ENCODE peak calls at places on chromosomes 2 and 18, in four cellular contexts. V, K, U and B are unnamed samples.

GRCh38 chr18:76847926-76848325 is 25.6 kb downstream of the ZNF236 start:
- DNase-seq in V (peak), K (peak), U (no peak), B (no peak)

GRCh38 chr2:181586569-181587076 is 70.3 kb downstream of the CERKL start:
- DNase-seq in V (no peak), K (no peak), U (no peak), B (no peak)

GRCh38 chr2:10369269-10370255 is 66.9 kb downstream of the HPCAL1 start:
- DNase-seq in V (no peak), K (no peak), U (no peak), B (no peak)

GRCh38 chr2:149490296-149490695 is 97.3 kb downstream of the MMADHC start:
- DNase-seq in V (no peak), K (no peak), U (no peak), B (no peak)

GRCh38 chr2:234986866-234987720 is 35.3 kb downstream of the SH3BP4 start:
- DNase-seq in V (no peak), K (no peak), U (no peak), B (no peak)

GRCh38 chr2:46446871-46447568 is 32.3 kb upstream of the TMEM247 start:
- DNase-seq in V (no peak), K (no peak), U (no peak), B (no peak)

GRCh38 chr18:54284967-54285785 is 15.9 kb downstream of the POLI start:
- DNase-seq in V (no peak), K (no peak), U (no peak), B (no peak)

GRCh38 chr18:35345460-35345921 is 1.3 kb upstream of the ZNF24 start:
- DNase-seq in V (no peak), K (no peak), U (no peak), B (no peak)

GRCh38 chr2:203685081-203685621 is 21.3 kb upstream of the CD28 start:
- DNase-seq in V (no peak), K (no peak), U (no peak), B (no peak)

GRCh38 chr2:200159366-200159720 is 147.2 kb upstream of the SPATS2L start:
- DNase-seq in V (no peak), K (no peak), U (no peak), B (no peak)

GRCh38 chr2:240278661-240279060 is 138.2 kb upstream of the OTOS start:
- DNase-seq in V (no peak), K (no peak), U (no peak), B (no peak)

GRCh38 chr2:120132190-120132589 is 91.0 kb downstream of the TMEM185B start:
- DNase-seq in V (no peak), K (no peak), U (no peak), B (no peak)

GRCh38 chr18:70450658-70451253 is 161.9 kb downstream of the SOCS6 start:
- DNase-seq in V (no peak), K (peak), U (no peak), B (no peak)

GRCh38 chr2:65458999-65459398 is 26.6 kb upstream of the SPRED2 start:
- DNase-seq in V (no peak), K (no peak), U (no peak), B (no peak)

GRCh38 chr2:175167076-175167791 is 769 bp downstream of the ATF2 start:
- DNase-seq in V (no peak), K (no peak), U (no peak), B (peak)

GRCh38 chr18:39801010-39801409 is 2154.0 kb upstream of the PIK3C3 start:
- DNase-seq in V (no peak), K (no peak), U (no peak), B (no peak)

GRCh38 chr18:2884706-2885285 is 38.0 kb downstream of the EMILIN2 start:
- DNase-seq in V (no peak), K (no peak), U (no peak), B (no peak)

GRCh38 chr18:39311111-39311712 is 1745.6 kb upstream of the CELF4 start:
- DNase-seq in V (no peak), K (no peak), U (no peak), B (no peak)

GRCh38 chr2:100857915-100858314 is 38.0 kb downstream of the NPAS2 start:
- DNase-seq in V (no peak), K (no peak), U (no peak), B (no peak)

GRCh38 chr18:76380791-76381405 is 114.1 kb downstream of the ZNF516 start:
- DNase-seq in V (peak), K (peak), U (peak), B (peak)

GRCh38 chr2:190582761-190583506 is 48.4 kb upstream of the NEMP2 start:
- DNase-seq in V (no peak), K (no peak), U (no peak), B (no peak)

GRCh38 chr18:11279461-11279860 is 130.1 kb upstream of the PIEZO2 start:
- DNase-seq in V (no peak), K (no peak), U (no peak), B (no peak)

GRCh38 chr2:64975232-64975791 is 13.9 kb upstream of the SLC1A4 start:
- DNase-seq in V (no peak), K (peak), U (no peak), B (no peak)

GRCh38 chr2:220410296-220410695 is 782.9 kb downstream of the SLC4A3 start:
- DNase-seq in V (no peak), K (no peak), U (no peak), B (no peak)

GRCh38 chr18:74310411-74310810 is 5.2 kb upstream of the C18orf63 start:
- DNase-seq in V (no peak), K (no peak), U (no peak), B (no peak)

GRCh38 chr2:230990131-230990898 is 5.6 kb upstream of the SPATA3 start:
- DNase-seq in V (no peak), K (no peak), U (no peak), B (no peak)

GRCh38 chr18:32372047-32372380 is 98.7 kb downstream of the GAREM1 start:
- DNase-seq in V (no peak), K (no peak), U (no peak), B (no peak)

GRCh38 chr2:177604291-177605065 is 211.9 kb downstream of the AGPS start:
- DNase-seq in V (no peak), K (peak), U (no peak), B (peak)

GRCh38 chr2:224220581-224221255 is 181.2 kb downstream of the FAM124B start:
- DNase-seq in V (no peak), K (no peak), U (no peak), B (no peak)

GRCh38 chr2:222671259-222672067 is at the start of gene MOGAT1:
- DNase-seq in V (peak), K (no peak), U (peak), B (no peak)

GRCh38 chr2:214543386-214543955 is 132.6 kb downstream of the VWC2L start:
- DNase-seq in V (no peak), K (no peak), U (no peak), B (no peak)

GRCh38 chr2:222477962-222478608 is 53.7 kb downstream of the SGPP2 start:
- DNase-seq in V (peak), K (no peak), U (no peak), B (no peak)

GRCh38 chr2:23614701-23615100 is 229.7 kb downstream of the KLHL29 start:
- DNase-seq in V (no peak), K (no peak), U (peak), B (no peak)

GRCh38 chr2:235286624-235287368 is 207.0 kb upstream of the AGAP1 start:
- DNase-seq in V (no peak), K (no peak), U (no peak), B (no peak)

GRCh38 chr2:226891780-226892590 is 56.1 kb downstream of the RHBDD1 start:
- DNase-seq in V (no peak), K (no peak), U (no peak), B (no peak)

GRCh38 chr2:159658887-159659437 is 42.6 kb upstream of the BAZ2B start:
- DNase-seq in V (no peak), K (no peak), U (no peak), B (peak)

GRCh38 chr18:774811-775210 is 37.2 kb downstream of the YES1 start:
- DNase-seq in V (no peak), K (no peak), U (no peak), B (no peak)

GRCh38 chr2:237408280-237408679 is 5.7 kb downstream of the COL6A3 start:
- DNase-seq in V (no peak), K (no peak), U (no peak), B (peak)

GRCh38 chr2:133801956-133802355 is 233.7 kb upstream of the NCKAP5 start:
- DNase-seq in V (no peak), K (no peak), U (no peak), B (no peak)
- H3K27ac ChIP-seq in V (no peak), K (no peak), U (no peak), B (no peak)

DNA sequence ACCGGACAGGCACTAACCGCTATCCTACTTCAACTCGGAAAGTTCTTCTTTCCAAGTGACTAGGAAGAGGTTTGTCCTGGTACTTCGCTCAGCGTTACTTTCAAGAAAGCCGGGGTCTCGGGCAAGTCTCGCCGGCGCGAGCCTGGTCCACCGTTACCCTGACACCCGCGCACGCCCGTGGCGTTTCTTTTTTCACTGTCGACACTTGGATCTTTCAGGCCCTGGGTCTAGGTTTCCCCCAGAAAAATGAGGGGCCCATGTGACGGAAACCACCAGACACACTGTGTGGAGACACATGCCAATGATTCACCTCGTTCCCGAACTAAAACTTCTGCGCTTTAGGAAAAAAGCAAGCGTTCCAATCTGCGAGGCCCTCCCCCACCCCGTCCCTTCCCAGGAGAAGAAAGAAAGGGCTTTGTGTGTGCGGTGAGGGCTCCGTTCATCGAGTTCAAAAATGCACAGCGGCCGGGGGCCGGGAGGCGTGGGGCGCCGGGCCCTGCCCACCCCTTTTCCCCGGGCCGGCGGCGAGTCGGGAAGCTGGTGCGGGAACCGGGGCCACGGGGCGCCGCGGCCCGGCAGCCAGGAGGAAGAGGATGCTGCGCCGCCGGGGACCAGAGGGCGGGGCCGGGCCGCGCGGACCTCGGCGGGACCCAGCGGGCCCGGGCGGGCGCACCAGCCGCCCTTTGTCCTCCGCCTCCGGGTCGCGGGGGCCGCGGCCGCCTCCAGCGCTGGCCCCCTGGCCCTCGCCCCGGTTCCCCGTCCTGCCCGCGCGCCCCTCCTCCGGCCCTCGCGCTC is 2.6 kb downstream of the ZNF521 start:
- DNase-seq in V (no peak), K (no peak), U (peak), B (peak)
- TF ChIP-seq POLR2A in V (peak), K (no peak), U (no peak), B (peak)

DNA sequence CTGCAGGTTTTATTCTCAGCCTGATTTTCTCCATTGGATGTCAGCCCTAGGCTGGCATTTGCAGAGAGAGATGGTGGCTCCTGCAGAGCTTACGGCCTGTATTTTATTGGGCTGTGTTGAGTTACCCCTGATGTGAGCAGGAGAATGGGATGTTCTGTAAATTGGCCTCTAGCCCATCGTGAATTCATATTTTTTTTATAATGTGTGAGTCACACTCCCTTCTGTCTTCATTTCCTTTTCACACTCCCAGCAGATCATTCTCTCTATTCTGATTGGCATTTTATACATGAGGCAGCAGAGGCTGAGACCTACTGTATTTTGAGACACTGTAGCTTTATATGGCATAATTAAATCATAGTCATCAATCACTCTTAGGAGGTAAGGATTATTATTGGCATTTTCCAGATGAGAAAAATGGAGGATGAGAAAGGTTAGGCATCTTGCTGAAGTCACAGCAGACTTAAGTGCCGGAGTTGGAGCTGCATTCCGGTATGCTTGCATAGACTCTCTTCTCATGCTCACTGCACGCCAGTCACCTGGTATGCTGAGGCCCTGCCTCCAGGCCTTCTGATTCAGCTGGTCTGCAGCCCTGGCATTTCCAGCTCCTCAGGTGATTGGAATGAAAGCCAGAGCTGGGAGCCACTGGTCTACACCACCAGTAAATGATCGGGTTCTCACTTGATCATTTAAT is 142.4 kb downstream of the NEDD4L start:
- DNase-seq in V (no peak), K (no peak), U (no peak), B (no peak)
- H3K27ac ChIP-seq in V (no peak), K (peak), U (no peak), B (no peak)

GRCh38 chr18:23487738-23488625 is 15.3 kb upstream of the RMC1 start:
- DNase-seq in V (no peak), K (no peak), U (peak), B (no peak)
- TF ChIP-seq POLR2A in V (no peak), K (no peak), U (no peak), B (no peak)

DNA sequence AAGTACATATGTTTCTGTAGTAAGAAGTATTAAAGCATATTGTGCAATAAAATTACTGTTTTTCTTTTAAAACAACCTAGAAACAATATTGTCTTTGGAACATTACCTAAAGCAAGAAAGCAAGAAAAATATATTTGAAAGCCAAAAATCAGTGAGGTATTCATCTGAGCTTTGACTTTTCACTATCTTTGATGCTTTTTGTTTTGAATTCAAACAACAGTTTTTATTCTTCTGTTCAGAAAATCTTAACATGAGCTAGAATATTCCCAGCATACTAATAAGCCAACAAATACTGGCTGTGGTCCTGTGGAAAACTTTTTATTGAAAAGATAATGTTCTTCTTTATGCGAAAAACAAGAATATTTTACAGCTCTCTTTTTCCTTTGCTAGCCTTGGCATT is 19.8 kb downstream of the FAM171B start:
- DNase-seq in V (no peak), K (no peak), U (no peak), B (no peak)
- H3K27ac ChIP-seq in V (no peak), K (no peak), U (no peak), B (no peak)

GRCh38 chr2:157185828-157186227 is 71.7 kb upstream of the GALNT5 start:
- DNase-seq in V (no peak), K (no peak), U (no peak), B (no peak)

GRCh38 chr2:157184161-157184910 is 73.2 kb upstream of the GALNT5 start:
- DNase-seq in V (no peak), K (no peak), U (no peak), B (no peak)

GRCh38 chr2:157182204-157182709 is 75.2 kb upstream of the GALNT5 start:
- DNase-seq in V (no peak), K (no peak), U (no peak), B (no peak)

GRCh38 chr2:157181234-157181633 is 76.3 kb upstream of the GALNT5 start:
- DNase-seq in V (no peak), K (no peak), U (no peak), B (no peak)

DNA sequence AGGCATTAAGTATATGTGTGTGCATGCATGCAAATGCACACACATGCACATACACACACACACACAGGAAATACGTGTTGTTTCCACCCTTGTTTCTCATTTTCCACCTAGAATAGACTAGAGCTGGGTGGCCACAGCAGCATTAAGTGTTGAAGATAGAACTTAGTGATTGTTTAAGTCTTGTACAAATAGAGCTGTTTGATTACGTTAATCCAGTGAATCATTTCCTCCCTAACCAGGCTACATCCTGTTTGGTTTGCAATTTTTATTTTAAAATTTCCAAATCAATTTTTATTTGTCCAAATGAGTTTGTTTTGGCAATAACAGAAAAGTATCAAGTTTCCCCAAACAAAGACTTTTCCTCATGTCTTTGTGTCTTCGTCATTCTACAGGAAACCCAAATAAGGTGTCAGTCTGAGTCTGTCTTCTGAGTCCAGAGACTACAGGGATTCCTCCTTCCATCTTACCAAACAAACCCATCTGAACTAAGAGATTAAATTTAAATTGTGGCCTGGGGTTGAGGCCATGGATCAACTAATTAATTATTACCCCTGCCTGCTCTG is 74.6 kb upstream of the GALNT5 start:
- DNase-seq in V (no peak), K (no peak), U (no peak), B (no peak)
- TF ChIP-seq POLR2A in V (no peak), K (no peak), U (no peak), B (no peak)

GRCh38 chr18:27662537-27662936 is 477.4 kb upstream of the CHST9 start:
- DNase-seq in V (no peak), K (no peak), U (no peak), B (no peak)
- H3K27ac ChIP-seq in V (no peak), K (no peak), U (no peak), B (no peak)

DNA sequence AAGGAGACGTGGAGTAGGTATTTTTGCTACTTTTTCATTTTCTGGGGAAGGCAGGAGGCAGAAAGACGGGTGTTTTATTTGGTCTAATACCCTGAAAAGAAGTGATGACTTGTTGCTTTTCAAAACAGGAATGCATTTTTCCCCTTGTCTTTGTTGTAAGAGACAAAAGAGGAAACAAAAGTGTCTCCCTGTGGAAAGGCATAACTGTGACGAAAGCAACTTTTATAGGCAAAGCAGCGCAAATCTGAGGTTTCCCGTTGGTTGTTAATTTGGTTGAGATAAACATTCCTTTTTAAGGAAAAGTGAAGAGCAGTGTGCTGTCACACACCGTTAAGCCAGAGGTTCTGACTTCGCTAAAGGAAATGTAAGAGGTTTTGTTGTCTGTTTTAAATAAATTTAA is 3.4 kb downstream of the FZD7 start:
- DNase-seq in V (no peak), K (no peak), U (no peak), B (no peak)
- TF ChIP-seq POLR2A in V (no peak), K (no peak), U (no peak), B (no peak)

DNA sequence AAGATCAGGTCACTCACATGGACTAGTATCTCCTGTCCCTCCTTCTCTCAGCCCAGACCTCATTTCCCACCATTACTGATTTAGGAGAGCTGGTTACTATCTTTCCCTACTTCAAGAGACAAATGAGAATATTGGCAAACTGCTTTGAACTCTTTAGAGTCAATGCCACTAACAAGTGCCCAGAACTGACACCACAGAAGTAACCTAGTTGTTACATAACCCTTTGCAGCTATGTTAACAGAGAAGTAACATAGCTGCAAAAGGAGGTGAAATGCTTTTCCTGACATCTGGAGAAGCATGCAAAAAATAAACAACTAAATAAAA is 30.0 kb downstream of the TGFA start:
- DNase-seq in V (no peak), K (no peak), U (no peak), B (no peak)
- H3K27ac ChIP-seq in V (peak), K (peak), U (peak), B (no peak)

GRCh38 chr2:20444113-20444992 is 2.5 kb upstream of the RHOB start:
- DNase-seq in V (no peak), K (no peak), U (no peak), B (peak)
- TF ChIP-seq POLR2A in V (no peak), K (no peak), U (no peak), B (peak)